ENCODE peak calls at places on chromosomes 5 and 9, in eight cellular contexts. E, G, L, X, O, Y, W and T are unnamed samples.
A peak's percentile ranks its signal among the peaks of the same experiment; 100 is the strongest.

GRCh38 chr9:131487001-131487400 is 15.7 kb upstream of the POMT1 start:
- DNase-seq in E (no peak), G (no peak), L (no peak), X (no peak), O (no peak), Y (no peak), W (no peak), T (no peak)

GRCh38 chr5:109655841-109656240 is 33.9 kb upstream of the MAN2A1 start:
- DNase-seq in E (no peak), G (no peak), L (no peak), X (no peak), O (no peak), Y (no peak), W (no peak), T (no peak)

GRCh38 chr5:99037668-99038067 is 108.9 kb upstream of the CHD1 start:
- DNase-seq in E (no peak), G (no peak), L (no peak), X (no peak), O (no peak), Y (no peak), W (peak; percentile 12), T (no peak)

GRCh38 chr9:81132318-81132717 is 557.0 kb downstream of the TLE1 start:
- DNase-seq in E (no peak), G (no peak), L (no peak), X (no peak), O (peak; percentile 11), Y (no peak), W (no peak), T (no peak)

GRCh38 chr5:73928486-73928885 is 302.5 kb downstream of the ARHGEF28 start:
- DNase-seq in E (no peak), G (no peak), L (no peak), X (no peak), O (no peak), Y (no peak), W (no peak), T (no peak)

GRCh38 chr5:172550996-172551395 is 90.1 kb upstream of the NEURL1B start:
- DNase-seq in E (no peak), G (no peak), L (no peak), X (no peak), O (no peak), Y (no peak), W (no peak), T (no peak)

GRCh38 chr9:136762915-136763648 is 1.2 kb downstream of the LCN15 start:
- DNase-seq in E (peak; percentile 79), G (peak; percentile 73), L (peak; percentile 58), X (no peak), O (no peak), Y (peak; percentile 71), W (no peak), T (peak; percentile 71)

GRCh38 chr5:11197726-11198125 is 436.7 kb upstream of the DAP start:
- DNase-seq in E (no peak), G (no peak), L (no peak), X (no peak), O (no peak), Y (no peak), W (no peak), T (no peak)

GRCh38 chr5:56669534-56670483 is 145.5 kb upstream of the MAP3K1 start:
- DNase-seq in E (no peak), G (no peak), L (no peak), X (no peak), O (no peak), Y (peak; percentile 80), W (peak; percentile 42), T (no peak)

GRCh38 chr5:171715551-171715950 is 70.1 kb upstream of the SMIM23 start:
- DNase-seq in E (no peak), G (no peak), L (no peak), X (peak; percentile 15), O (no peak), Y (no peak), W (no peak), T (no peak)

GRCh38 chr5:57817924-57818323 is 335.3 kb upstream of the ACTBL2 start:
- DNase-seq in E (no peak), G (no peak), L (no peak), X (no peak), O (no peak), Y (no peak), W (no peak), T (no peak)

GRCh38 chr5:93192107-93192506 is 388.9 kb downstream of the NR2F1-AS1 start:
- DNase-seq in E (peak; percentile 68), G (peak; percentile 77), L (no peak), X (no peak), O (peak; percentile 77), Y (no peak), W (no peak), T (no peak)

GRCh38 chr9:97923529-97924108 is 1.3 kb upstream of the TRMO start:
- DNase-seq in E (peak; percentile 85), G (peak; percentile 81), L (peak; percentile 60), X (no peak), O (peak; percentile 87), Y (peak; percentile 52), W (peak; percentile 66), T (peak; percentile 63)

GRCh38 chr9:124251605-124252366 is 6.0 kb upstream of the NEK6 start:
- DNase-seq in E (peak; percentile 63), G (peak; percentile 80), L (peak; percentile 26), X (no peak), O (peak; percentile 58), Y (no peak), W (no peak), T (no peak)

GRCh38 chr5:96175090-96175489 is 213.4 kb upstream of the ELL2 start:
- DNase-seq in E (peak; percentile 31), G (peak; percentile 44), L (no peak), X (no peak), O (no peak), Y (no peak), W (no peak), T (no peak)

GRCh38 chr9:122837266-122837850 is 9.0 kb upstream of the PDCL start:
- DNase-seq in E (no peak), G (no peak), L (no peak), X (no peak), O (no peak), Y (no peak), W (no peak), T (no peak)

GRCh38 chr5:145661737-145662530 is 173.2 kb downstream of the PRELID2 start:
- DNase-seq in E (no peak), G (no peak), L (no peak), X (no peak), O (peak; percentile 38), Y (no peak), W (no peak), T (no peak)

GRCh38 chr5:14032944-14033343 is 88.5 kb upstream of the DNAH5 start:
- DNase-seq in E (peak; percentile 41), G (no peak), L (no peak), X (no peak), O (peak; percentile 53), Y (no peak), W (no peak), T (no peak)

GRCh38 chr5:38672059-38672791 is 115.8 kb upstream of the LIFR start:
- DNase-seq in E (peak; percentile 85), G (peak; percentile 30), L (no peak), X (no peak), O (peak; percentile 99), Y (no peak), W (no peak), T (no peak)

GRCh38 chr9:9631302-9631701 is 981.5 kb downstream of the PTPRD start:
- DNase-seq in E (no peak), G (no peak), L (no peak), X (no peak), O (peak; percentile 0), Y (no peak), W (no peak), T (no peak)

GRCh38 chr5:167440846-167441245 is 850.6 kb upstream of the WWC1 start:
- DNase-seq in E (no peak), G (no peak), L (no peak), X (no peak), O (no peak), Y (no peak), W (no peak), T (no peak)

GRCh38 chr9:106400170-106400569 is 462.8 kb upstream of the ZNF462 start:
- DNase-seq in E (no peak), G (no peak), L (no peak), X (no peak), O (no peak), Y (no peak), W (no peak), T (no peak)

GRCh38 chr9:129851821-129852220 is 16.6 kb downstream of the USP20 start:
- DNase-seq in E (no peak), G (no peak), L (no peak), X (no peak), O (no peak), Y (no peak), W (no peak), T (no peak)

GRCh38 chr9:89750117-89750551 is 145.3 kb downstream of the GADD45G start:
- DNase-seq in E (no peak), G (no peak), L (no peak), X (no peak), O (no peak), Y (no peak), W (no peak), T (no peak)

DNA sequence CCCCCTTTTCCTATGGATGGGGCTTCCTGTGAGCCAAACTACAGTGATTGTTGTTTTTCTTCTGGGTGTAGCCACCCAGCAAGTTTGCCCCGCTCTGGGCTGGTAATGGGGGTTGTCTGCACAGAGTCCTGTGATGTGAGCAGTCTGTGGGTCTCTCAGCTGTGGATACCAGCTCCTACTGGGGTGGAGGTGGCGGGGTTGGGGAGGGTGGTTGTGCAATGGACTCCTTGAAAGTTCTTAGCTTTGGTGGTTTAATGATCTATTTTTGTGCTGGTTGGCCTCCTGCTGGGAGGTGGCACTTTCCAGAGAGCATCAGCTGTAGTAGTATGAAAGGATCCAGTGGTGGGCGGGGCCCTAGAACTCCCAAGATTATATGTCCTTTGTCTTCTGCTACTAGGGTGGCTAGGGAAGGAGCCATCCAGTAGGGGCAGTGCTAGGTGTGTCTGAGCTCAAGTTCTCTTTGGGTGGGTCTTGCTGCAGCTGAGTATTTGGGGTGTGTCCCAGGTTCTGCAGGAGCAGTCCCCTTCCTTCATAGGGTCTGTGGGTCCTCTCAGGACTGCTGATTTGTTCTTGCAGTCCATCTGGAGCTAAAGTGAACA is 275.6 kb upstream of the PAPPA start:
- DNase-seq in E (no peak), G (no peak), L (no peak), X (no peak), O (no peak), Y (no peak), W (no peak), T (no peak)
- TF ChIP-seq CTCF in E (no peak), G (no peak), L (no peak), X (no peak), O (no peak), Y (no peak), W (no peak), T (no peak)

GRCh38 chr9:2336055-2336454 is 285.5 kb upstream of the VLDLR start:
- DNase-seq in E (peak; percentile 17), G (no peak), L (no peak), X (no peak), O (peak; percentile 22), Y (no peak), W (no peak), T (no peak)
- TF ChIP-seq CTCF in E (peak; percentile 22), G (no peak), L (no peak), X (peak; percentile 46), O (no peak), Y (no peak), W (peak; percentile 12), T (peak; percentile 26)

GRCh38 chr5:32474201-32474854 is 29.8 kb upstream of the ZFR start:
- DNase-seq in E (no peak), G (no peak), L (no peak), X (no peak), O (no peak), Y (no peak), W (no peak), T (no peak)
- TF ChIP-seq CTCF in E (no peak), G (no peak), L (no peak), X (no peak), O (no peak), Y (no peak), W (no peak), T (no peak)

GRCh38 chr5:84181093-84181492 is 203.6 kb downstream of the EDIL3 start:
- DNase-seq in E (no peak), G (no peak), L (no peak), X (no peak), O (peak; percentile 12), Y (no peak), W (no peak), T (no peak)
- TF ChIP-seq CTCF in E (no peak), G (no peak), L (no peak), X (no peak), O (no peak), Y (no peak), W (no peak), T (no peak)